ENCODE peak calls at places on chromosomes 16 and 17, in eight cellular contexts. B, F, C, K, H, L, Y and N are unnamed samples. For H3K27me3, the result is how much of the 10 kb centered on the place peaks cover.

GRCh38 chr16:57016301-57016700 is 26.9 kb downstream of the NLRC5 start:
- DNase-seq in B (no peak), F (no peak), C (no peak), K (no peak), H (no peak), L (no peak), Y (no peak), N (no peak)

GRCh38 chr17:81139428-81139827 is 25.9 kb upstream of the PVALEF start:
- DNase-seq in B (no peak), F (no peak), C (no peak), K (no peak), H (no peak), L (no peak), Y (no peak), N (no peak)

GRCh38 chr17:61410555-61411089 is 11.0 kb downstream of the TBX2 start:
- DNase-seq in B (peak), F (peak), C (no peak), K (no peak), H (peak), L (no peak), Y (no peak), N (peak)

GRCh38 chr16:87392823-87393679 is 915 bp downstream of the MAP1LC3B start:
- DNase-seq in B (peak), F (peak), C (no peak), K (no peak), H (peak), L (no peak), Y (no peak), N (peak)

GRCh38 chr16:50121721-50122445 is 31.2 kb upstream of the TENT4B start:
- DNase-seq in B (no peak), F (no peak), C (no peak), K (no peak), H (no peak), L (no peak), Y (no peak), N (no peak)

GRCh38 chr16:55100100-55100499 is 169.4 kb downstream of the IRX5 start:
- DNase-seq in B (no peak), F (no peak), C (no peak), K (no peak), H (no peak), L (no peak), Y (no peak), N (no peak)

GRCh38 chr16:88785106-88785924 is at the start of gene PIEZO1:
- DNase-seq in B (peak), F (peak), C (no peak), K (peak), H (peak), L (no peak), Y (peak), N (peak)

GRCh38 chr16:1379054-1379862 is 27.5 kb downstream of the GNPTG start:
- DNase-seq in B (peak), F (peak), C (no peak), K (peak), H (peak), L (peak), Y (peak), N (peak)

GRCh38 chr17:55157165-55157564 is 107.6 kb upstream of the HLF start:
- DNase-seq in B (no peak), F (no peak), C (no peak), K (no peak), H (no peak), L (no peak), Y (no peak), N (no peak)

DNA sequence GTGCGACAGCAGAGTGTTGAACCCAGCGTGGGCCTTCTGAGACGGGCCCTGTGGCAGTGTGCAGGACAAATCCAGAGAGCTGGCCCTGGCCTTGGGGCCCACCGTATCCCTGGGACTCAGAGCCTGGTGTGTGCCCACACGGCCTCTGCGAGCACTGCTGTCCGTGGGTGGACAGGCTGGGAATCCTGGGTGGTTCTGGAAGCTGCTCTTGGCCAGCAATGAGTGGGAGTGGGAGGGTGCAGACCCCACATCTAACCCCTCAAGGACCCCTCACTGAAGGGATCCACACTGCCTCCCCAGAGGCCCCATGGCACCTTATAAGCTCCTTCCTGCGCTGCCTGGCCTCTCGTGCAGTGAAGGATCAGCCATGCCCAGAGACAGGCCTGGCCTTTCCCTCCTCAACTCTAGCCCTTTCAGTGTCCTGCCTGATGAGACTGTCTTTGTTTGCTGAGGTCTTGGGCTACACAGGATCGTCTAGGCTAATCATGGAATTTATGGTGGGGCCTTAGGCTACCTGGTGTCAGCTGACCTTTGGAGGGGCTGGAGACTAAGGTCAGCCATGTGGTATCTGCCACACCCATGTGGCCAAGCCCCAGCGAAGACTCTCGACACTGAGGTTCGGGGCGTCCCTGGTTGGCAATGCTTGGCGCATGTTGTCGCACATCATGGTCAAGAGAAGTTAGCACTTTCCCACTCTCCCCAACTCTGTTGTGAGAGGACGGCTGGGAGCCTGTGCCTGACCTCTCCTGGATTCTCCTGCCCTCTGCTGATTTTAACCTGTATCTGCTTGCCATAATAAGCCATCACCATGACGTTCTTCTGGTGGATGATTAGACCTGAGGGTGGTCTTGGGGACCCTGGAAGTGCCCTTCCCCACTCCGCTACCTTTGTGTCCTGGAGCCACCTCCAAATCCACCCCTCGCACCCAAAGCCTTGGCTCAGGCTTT is 16.4 kb upstream of the GINS2 start:
- DNase-seq in B (no peak), F (no peak), C (no peak), K (no peak), H (no peak), L (no peak), Y (no peak), N (no peak)
- TF ChIP-seq POLR2AphosphoS5 in B (no peak), F (no peak), C (no peak), K (no peak), H (no peak), L (no peak), Y (no peak), N (no peak)

DNA sequence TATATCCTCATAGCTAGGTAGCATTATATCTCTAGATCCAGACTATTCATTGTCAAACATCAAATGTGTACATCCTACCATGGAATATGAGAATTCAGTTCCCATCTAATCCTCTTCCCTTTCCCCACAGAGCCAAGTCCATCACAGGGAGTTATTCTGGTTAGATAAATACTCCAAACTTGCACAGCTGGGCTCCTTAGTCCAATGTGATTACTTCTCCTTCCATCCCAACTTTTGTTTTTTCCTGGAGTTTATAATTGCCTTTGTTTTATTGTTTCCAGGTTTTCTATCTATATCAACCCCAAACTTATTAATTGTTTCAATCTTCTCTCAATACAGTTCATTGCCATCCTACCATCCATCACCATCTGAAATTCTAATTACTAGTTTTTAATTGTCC is 59.9 kb downstream of the MYH11 start:
- DNase-seq in B (no peak), F (no peak), C (no peak), K (no peak), H (no peak), L (no peak), Y (no peak), N (no peak)
- H3K27me3 ChIP-seq in B (under half), F (under half), C (under half), K (under half), H (under half), L (under half), Y (under half), N (under half)

GRCh38 chr16:85947511-85948509 is 48.8 kb downstream of the IRF8 start:
- DNase-seq in B (peak), F (peak), C (no peak), K (no peak), H (no peak), L (no peak), Y (no peak), N (no peak)
- TF ChIP-seq POLR2A in B (no peak), F (no peak), C (no peak), K (no peak), H (no peak), L (no peak), Y (no peak), N (no peak)

DNA sequence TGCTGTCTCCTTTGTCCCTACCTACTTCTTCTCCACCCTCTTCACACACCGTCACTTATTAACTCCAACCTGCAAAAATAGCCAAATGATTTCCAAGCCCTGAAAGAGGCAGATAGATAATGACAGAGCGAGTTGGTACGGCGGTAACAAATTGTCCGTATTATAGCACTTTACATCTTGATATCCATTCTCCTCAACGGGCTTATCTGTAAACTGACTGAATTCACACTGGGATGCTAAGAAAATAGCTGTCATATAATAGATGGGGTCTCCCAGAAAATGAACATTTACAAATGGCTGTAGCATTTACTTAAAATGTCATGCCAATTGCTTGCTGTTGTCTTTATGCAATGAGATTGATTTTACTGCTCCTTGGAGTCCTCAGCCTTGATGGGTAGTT is 225.8 kb upstream of the SDK2 start:
- DNase-seq in B (no peak), F (no peak), C (no peak), K (no peak), H (no peak), L (no peak), Y (no peak), N (no peak)
- TF ChIP-seq POLR2AphosphoS5 in B (no peak), F (no peak), C (no peak), K (no peak), H (no peak), L (no peak), Y (no peak), N (no peak)